ENCODE peak calls at places on chromosomes 7 and 10, in ten cellular contexts. M is stomach, L is upper lobe of left lung, F is transverse colon, A is K562, E is HCT116, B is breast epithelium, H is spleen, O is GM12878, R is sigmoid colon. T is an unnamed sample.

GRCh38 chr7:132083126-132084123 is 492.8 kb downstream of the PLXNA4 start:
- DNase-seq in M (no peak), L (no peak), F (no peak), A (no peak), E (no peak), B (no peak), H (no peak), O (no peak), R (no peak), T (no peak)

GRCh38 chr7:11302121-11302520 is 328.4 kb downstream of the PHF14 start:
- DNase-seq in M (no peak), L (no peak), F (no peak), A (no peak), E (no peak), B (no peak), H (no peak), O (no peak), R (no peak), T (no peak)

GRCh38 chr10:94129393-94130130 is 135.8 kb downstream of the PLCE1 start:
- DNase-seq in M (no peak), L (no peak), F (no peak), A (no peak), E (no peak), B (no peak), H (no peak), O (no peak), R (no peak), T (no peak)

GRCh38 chr7:4641667-4642467 is 40.2 kb upstream of the FOXK1 start:
- DNase-seq in M (peak; percentile 97), L (peak; percentile 100), F (peak; percentile 97), A (peak; percentile 99), E (peak; percentile 83), B (peak; percentile 96), H (peak; percentile 98), O (peak; percentile 65), R (peak; percentile 98), T (peak; percentile 88)

GRCh38 chr10:16653223-16653622 is 131.5 kb upstream of the C1QL3 start:
- DNase-seq in M (no peak), L (no peak), F (no peak), A (no peak), E (no peak), B (no peak), H (no peak), O (peak; percentile 21), R (no peak), T (no peak)

GRCh38 chr7:37732253-37732652 is 48.7 kb downstream of the GPR141 start:
- DNase-seq in M (no peak), L (no peak), F (peak; percentile 21), A (peak; percentile 23), E (peak; percentile 6), B (no peak), H (no peak), O (peak; percentile 56), R (no peak), T (peak; percentile 12)

GRCh38 chr10:93462881-93463280 is 19.3 kb downstream of the MYOF start:
- DNase-seq in M (no peak), L (no peak), F (no peak), A (no peak), E (no peak), B (no peak), H (no peak), O (peak; percentile 23), R (peak; percentile 68), T (no peak)

GRCh38 chr10:86165666-86166065 is 200.9 kb downstream of the GRID1 start:
- DNase-seq in M (no peak), L (no peak), F (no peak), A (no peak), E (no peak), B (no peak), H (peak; percentile 36), O (no peak), R (peak; percentile 39), T (no peak)

GRCh38 chr7:216360-217300 is 24.3 kb downstream of the FAM20C start:
- DNase-seq in M (no peak), L (peak; percentile 67), F (no peak), A (no peak), E (no peak), B (no peak), H (no peak), O (no peak), R (peak; percentile 86), T (no peak)

GRCh38 chr7:41425926-41426325 is 277.0 kb downstream of the INHBA start:
- DNase-seq in M (no peak), L (no peak), F (no peak), A (no peak), E (no peak), B (no peak), H (no peak), O (no peak), R (no peak), T (no peak)

GRCh38 chr7:77696643-77697534 is 630 bp downstream of the RSBN1L start:
- DNase-seq in M (peak; percentile 68), L (peak; percentile 93), F (peak; percentile 59), A (peak; percentile 72), E (no peak), B (peak; percentile 56), H (peak; percentile 93), O (no peak), R (peak; percentile 80), T (peak; percentile 63)

GRCh38 chr10:69734797-69735468 is 66.8 kb upstream of the COL13A1 start:
- DNase-seq in M (no peak), L (no peak), F (no peak), A (no peak), E (no peak), B (no peak), H (no peak), O (no peak), R (no peak), T (no peak)

GRCh38 chr10:88932539-88933256 is 19.9 kb downstream of the ACTA2 start:
- DNase-seq in M (peak; percentile 32), L (no peak), F (peak; percentile 38), A (peak; percentile 35), E (peak; percentile 46), B (no peak), H (no peak), O (no peak), R (peak; percentile 83), T (peak; percentile 72)

GRCh38 chr7:2355079-2356008 is 717 bp downstream of the EIF3B start:
- DNase-seq in M (no peak), L (peak; percentile 89), F (peak; percentile 19), A (peak; percentile 54), E (no peak), B (no peak), H (peak; percentile 91), O (no peak), R (no peak), T (no peak)

GRCh38 chr7:74115326-74115725 is 31.7 kb downstream of the LIMK1 start:
- DNase-seq in M (no peak), L (no peak), F (no peak), A (peak; percentile 56), E (no peak), B (no peak), H (no peak), O (no peak), R (no peak), T (no peak)

GRCh38 chr10:88027570-88027969 is 164.1 kb downstream of the PTEN start:
- DNase-seq in M (no peak), L (no peak), F (peak; percentile 16), A (no peak), E (no peak), B (no peak), H (no peak), O (peak; percentile 37), R (no peak), T (no peak)

GRCh38 chr7:83475403-83475802 is 173.5 kb downstream of the SEMA3E start:
- DNase-seq in M (no peak), L (no peak), F (no peak), A (no peak), E (peak; percentile 12), B (no peak), H (no peak), O (no peak), R (no peak), T (no peak)
- TF ChIP-seq POLR2AphosphoS5 in M (no peak), L (no peak), F (no peak), A (no peak), E (no peak), B (no peak), H (no peak), O (no peak), R (no peak), T (no peak)

GRCh38 chr7:44847920-44848634 is at the start of gene H2AZ2:
- DNase-seq in M (peak; percentile 100), L (peak; percentile 100), F (peak; percentile 100), A (peak; percentile 98), E (peak; percentile 99), B (peak; percentile 100), H (peak; percentile 100), O (peak; percentile 99), R (peak; percentile 100), T (peak; percentile 100)
- TF ChIP-seq POLR2A in M (no peak), L (peak; percentile 90), F (peak; percentile 79), A (peak; percentile 96), E (peak; percentile 80), B (peak; percentile 17), H (no peak), O (peak; percentile 75), R (peak; percentile 55), T (peak; percentile 58)

GRCh38 chr10:115772606-115773005 is 500.4 kb downstream of the GFRA1 start:
- DNase-seq in M (no peak), L (no peak), F (no peak), A (no peak), E (no peak), B (no peak), H (no peak), O (no peak), R (no peak), T (no peak)
- H3K4me3 ChIP-seq in M (no peak overlapping the region), L (no peak overlapping the region), F (no peak overlapping the region), A (no peak overlapping the region), E (no peak overlapping the region), B (no peak overlapping the region), H (no peak overlapping the region), O (no peak overlapping the region), R (no peak overlapping the region), T (no peak overlapping the region)

DNA sequence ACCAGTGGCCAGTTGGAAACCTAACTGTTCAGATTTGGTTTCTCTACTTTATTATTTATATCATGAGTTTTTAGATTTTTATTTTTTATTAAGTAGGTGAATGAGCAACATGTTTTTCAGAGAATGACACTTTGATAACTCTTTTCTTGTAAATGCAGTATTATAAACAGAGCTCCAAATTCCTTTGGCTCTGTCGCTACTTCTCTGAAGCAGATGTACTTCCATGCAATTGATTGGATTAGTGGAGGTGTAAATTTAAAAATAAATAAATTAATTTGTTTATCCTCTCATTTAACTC is 34.3 kb upstream of the ICA1 start:
- DNase-seq in M (no peak), L (no peak), F (no peak), A (no peak), E (no peak), B (no peak), H (no peak), O (no peak), R (no peak), T (no peak)
- TF ChIP-seq POLR2AphosphoS5 in M (no peak), L (no peak), F (no peak), A (no peak), E (no peak), B (no peak), H (no peak), O (no peak), R (no peak), T (no peak)

GRCh38 chr7:6462094-6462493 is 14.3 kb upstream of the DAGLB start:
- DNase-seq in M (no peak), L (no peak), F (no peak), A (no peak), E (no peak), B (no peak), H (no peak), O (no peak), R (no peak), T (no peak)
- TF ChIP-seq POLR2A in M (no peak), L (no peak), F (no peak), A (no peak), E (no peak), B (no peak), H (no peak), O (no peak), R (no peak), T (no peak)

GRCh38 chr10:18401416-18402195 is 249.8 kb downstream of the NSUN6 start:
- DNase-seq in M (no peak), L (no peak), F (no peak), A (no peak), E (no peak), B (no peak), H (no peak), O (no peak), R (no peak), T (no peak)
- H3K4me3 ChIP-seq in M (no peak overlapping the region), L (no peak overlapping the region), F (peak overlapping the region; percentile 37), A (no peak overlapping the region), E (no peak overlapping the region), B (no peak overlapping the region), H (no peak overlapping the region), O (no peak overlapping the region), R (no peak overlapping the region), T (no peak overlapping the region)

T was measured in prostate gland.